ENCODE peak calls at places on chromosomes 13 and 19, in ten cellular contexts. I is T-cell; Q is effector memory CD8-positive, alpha-beta T cell; M is omental fat pad; D is naive thymus-derived CD8-positive, alpha-beta T cell; K is CD8-positive, alpha-beta T cell; R is psoas muscle; S is activated CD8-positive, alpha-beta T cell treated with anti-CD3 and anti-CD28 coated beads for 36 hours; G is heart left ventricle; P is left lung. Z is an unnamed sample.

GRCh38 chr19:33071887-33072286 is 7.2 kb upstream of the RHPN2 start:
- ATAC-seq in I (no peak), Q (no peak), M (no peak), D (no peak), K (no peak), R (no peak), S (no peak), G (no peak), P (no peak), Z (peak)

GRCh38 chr13:49021953-49022352 is 46.2 kb downstream of the FNDC3A start:
- ATAC-seq in I (no peak), Q (no peak), M (no peak), D (no peak), K (no peak), R (no peak), S (no peak), G (no peak), P (no peak), Z (no peak)

GRCh38 chr13:44894001-44894770 is 95.1 kb downstream of the NUFIP1 start:
- ATAC-seq in I (no peak), Q (no peak), M (no peak), D (no peak), K (no peak), R (peak), S (no peak), G (peak), P (peak), Z (no peak)

GRCh38 chr19:17688853-17689595 is 870 bp upstream of the UNC13A start:
- ATAC-seq in I (no peak), Q (no peak), M (no peak), D (no peak), K (no peak), R (no peak), S (no peak), G (no peak), P (no peak), Z (no peak)

GRCh38 chr13:108435393-108436149 is 166.1 kb downstream of the TNFSF13B start:
- ATAC-seq in I (no peak), Q (no peak), M (no peak), D (no peak), K (no peak), R (no peak), S (no peak), G (no peak), P (no peak), Z (no peak)

GRCh38 chr19:3544054-3544376 is 5.0 kb downstream of the TEKTIP1 start:
- ATAC-seq in I (no peak), Q (no peak), M (no peak), D (no peak), K (no peak), R (no peak), S (no peak), G (no peak), P (no peak), Z (no peak)

GRCh38 chr19:37329686-37330085 is 41.2 kb upstream of the ZNF527 start:
- ATAC-seq in I (no peak), Q (no peak), M (no peak), D (no peak), K (no peak), R (no peak), S (no peak), G (no peak), P (no peak), Z (no peak)

GRCh38 chr13:68056816-68057710 is 826.9 kb upstream of the PCDH9 start:
- ATAC-seq in I (no peak), Q (no peak), M (no peak), D (no peak), K (no peak), R (no peak), S (no peak), G (peak), P (peak), Z (no peak)

GRCh38 chr19:37959665-37960114 is 52.7 kb downstream of the SIPA1L3 start:
- ATAC-seq in I (no peak), Q (no peak), M (no peak), D (no peak), K (no peak), R (no peak), S (no peak), G (no peak), P (no peak), Z (no peak)

GRCh38 chr13:20151612-20152011 is 9.2 kb downstream of the GJA3 start:
- ATAC-seq in I (no peak), Q (no peak), M (no peak), D (no peak), K (no peak), R (no peak), S (no peak), G (peak), P (no peak), Z (no peak)

GRCh38 chr19:10454267-10454666 is 33.9 kb downstream of the PDE4A start:
- ATAC-seq in I (no peak), Q (no peak), M (no peak), D (no peak), K (no peak), R (no peak), S (no peak), G (no peak), P (no peak), Z (no peak)

GRCh38 chr13:73933795-73934194 is 200.4 kb downstream of the KLF12 start:
- ATAC-seq in I (no peak), Q (no peak), M (no peak), D (peak), K (no peak), R (no peak), S (peak), G (no peak), P (no peak), Z (no peak)

GRCh38 chr19:18191640-18192062 is 1.4 kb upstream of the MPV17L2 start:
- ATAC-seq in I (no peak), Q (no peak), M (no peak), D (no peak), K (no peak), R (no peak), S (no peak), G (no peak), P (no peak), Z (no peak)

GRCh38 chr13:52105841-52106240 is 23.0 kb downstream of the NEK5 start:
- ATAC-seq in I (no peak), Q (no peak), M (no peak), D (no peak), K (no peak), R (no peak), S (no peak), G (no peak), P (no peak), Z (no peak)

GRCh38 chr13:44932171-44932849 is 57.0 kb downstream of the NUFIP1 start:
- ATAC-seq in I (no peak), Q (no peak), M (no peak), D (no peak), K (no peak), R (no peak), S (no peak), G (no peak), P (peak), Z (no peak)

GRCh38 chr19:41741244-41741554 is 14.1 kb upstream of the CEACAM6 start:
- ATAC-seq in I (no peak), Q (no peak), M (no peak), D (no peak), K (no peak), R (no peak), S (no peak), G (no peak), P (peak), Z (no peak)

GRCh38 chr13:85603735-85604134 is 195.5 kb downstream of the SLITRK6 start:
- ATAC-seq in I (no peak), Q (no peak), M (no peak), D (no peak), K (no peak), R (no peak), S (no peak), G (no peak), P (no peak), Z (no peak)

GRCh38 chr13:113735194-113735593 is 23.8 kb upstream of the TMEM255B start:
- ATAC-seq in I (no peak), Q (no peak), M (no peak), D (no peak), K (no peak), R (no peak), S (no peak), G (no peak), P (no peak), Z (no peak)

GRCh38 chr13:112711528-112712265 is 21.9 kb downstream of the ATP11A start:
- ATAC-seq in I (no peak), Q (no peak), M (peak), D (peak), K (no peak), R (peak), S (peak), G (peak), P (peak), Z (peak)

GRCh38 chr19:39359026-39359425 is 16.8 kb downstream of the SAMD4B start:
- ATAC-seq in I (no peak), Q (no peak), M (no peak), D (no peak), K (no peak), R (no peak), S (no peak), G (no peak), P (no peak), Z (no peak)

GRCh38 chr19:32877977-32878745 is 8.6 kb upstream of the SLC7A9 start:
- ATAC-seq in I (no peak), Q (no peak), M (no peak), D (no peak), K (no peak), R (no peak), S (no peak), G (no peak), P (no peak), Z (no peak)

GRCh38 chr19:16702123-16702522 is 17.5 kb upstream of the NWD1 start:
- ATAC-seq in I (no peak), Q (no peak), M (no peak), D (no peak), K (no peak), R (peak), S (no peak), G (peak), P (peak), Z (peak)

GRCh38 chr19:16366433-16367268 is 42.0 kb downstream of the KLF2 start:
- ATAC-seq in I (no peak), Q (peak), M (no peak), D (peak), K (no peak), R (peak), S (peak), G (no peak), P (no peak), Z (no peak)